ENCODE peak calls at places on chromosomes 4 and X, in five cellular contexts. P is RWPE2; H is ovary; Q is mucosa of descending colon; N is CD8-positive, alpha-beta T cell. K is an unnamed sample.
A peak's percentile ranks its signal among the peaks of the same experiment; 100 is the strongest.

GRCh38 chrX:78333521-78333920 is 6.1 kb upstream of the CYSLTR1 start:
- DNase-seq in N (no peak), H (no peak), Q (no peak), P (no peak), K (no peak)

GRCh38 chr4:83552924-83553323 is 17.0 kb downstream of the GPAT3 start:
- DNase-seq in Q (no peak), P (no peak), N (no peak), H (no peak), K (no peak)

GRCh38 chr4:66045913-66046312 is 375.6 kb upstream of the EPHA5 start:
- DNase-seq in H (no peak), N (no peak), P (no peak), Q (no peak), K (no peak)

GRCh38 chr4:105978684-105979296 is 83.5 kb downstream of the NPNT start:
- DNase-seq in P (no peak), H (no peak), Q (no peak), N (no peak), K (peak; percentile 81)

GRCh38 chr4:139734201-139734874 is 68.7 kb downstream of the MGST2 start:
- DNase-seq in P (no peak), H (no peak), N (no peak), Q (no peak), K (no peak)

GRCh38 chrX:39301041-39301440 is 499.8 kb downstream of the MID1IP1 start:
- DNase-seq in Q (no peak), H (no peak), N (peak; percentile 13), P (no peak), K (no peak)

GRCh38 chrX:119516157-119516702 is 48.0 kb downstream of the SLC25A5 start:
- DNase-seq in N (peak; percentile 62), H (no peak), P (no peak), Q (no peak), K (no peak)

GRCh38 chrX:50971390-50971789 is 60.9 kb downstream of the BMP15 start:
- DNase-seq in P (no peak), Q (no peak), H (no peak), N (no peak), K (no peak)

GRCh38 chrX:18448416-18448815 is 23.0 kb downstream of the CDKL5 start:
- DNase-seq in H (no peak), P (no peak), Q (no peak), N (no peak), K (no peak)

GRCh38 chr4:780730-781492 is 45.0 kb downstream of the CPLX1 start:
- DNase-seq in N (no peak), H (no peak), P (no peak), Q (peak; percentile 63), K (peak; percentile 85)

GRCh38 chr4:7186081-7186480 is 6.3 kb upstream of the SORCS2 start:
- DNase-seq in P (no peak), N (no peak), Q (no peak), H (peak; percentile 30), K (peak; percentile 45)

GRCh38 chr4:165779950-165780670 is 92.9 kb upstream of the TLL1 start:
- DNase-seq in N (no peak), Q (no peak), P (no peak), H (no peak), K (no peak)

GRCh38 chr4:39576268-39576667 is 49.0 kb upstream of the UGDH start:
- DNase-seq in H (no peak), P (no peak), N (no peak), Q (no peak), K (no peak)

GRCh38 chr4:72302981-72303704 is 265.9 kb downstream of the ADAMTS3 start:
- DNase-seq in Q (no peak), N (peak; percentile 52), P (no peak), H (no peak), K (no peak)

GRCh38 chr4:168451744-168452394 is 28.4 kb downstream of the DDX60L start:
- DNase-seq in N (no peak), P (no peak), H (no peak), Q (no peak), K (no peak)

GRCh38 chr4:41657561-41657960 is 91.0 kb downstream of the PHOX2B start:
- DNase-seq in H (no peak), P (no peak), Q (no peak), N (no peak), K (no peak)

GRCh38 chr4:41656572-41657301 is 91.8 kb downstream of the PHOX2B start:
- DNase-seq in H (no peak), P (no peak), N (no peak), Q (no peak), K (no peak)

GRCh38 chr4:41652971-41653370 is 95.6 kb downstream of the PHOX2B start:
- DNase-seq in N (no peak), Q (no peak), H (no peak), P (no peak), K (no peak)

GRCh38 chr4:41653523-41653922 is 95.0 kb downstream of the PHOX2B start:
- DNase-seq in P (no peak), N (no peak), Q (no peak), H (no peak), K (no peak)

DNA sequence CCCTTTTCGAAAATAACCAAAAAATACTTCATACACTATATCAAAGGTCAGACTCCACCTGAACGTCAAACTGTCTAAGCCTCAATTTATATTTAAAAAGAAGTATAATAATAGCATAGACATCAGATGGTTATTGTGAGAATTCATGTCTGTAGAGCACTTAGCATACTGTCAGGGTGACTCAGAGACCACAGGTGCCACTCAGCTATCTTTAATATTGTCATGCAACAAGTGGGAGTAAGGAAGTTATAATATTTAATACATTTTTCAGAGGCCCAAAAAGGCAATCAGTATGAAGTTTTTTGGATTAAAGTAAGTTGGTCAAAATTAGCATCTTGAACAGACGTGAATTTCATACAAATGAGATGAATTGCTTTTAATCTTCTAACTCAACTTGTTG is 93.3 kb downstream of the PHOX2B start:
- DNase-seq in P (no peak), H (no peak), Q (no peak), N (no peak), K (no peak)
- H3K36me3 ChIP-seq in P (peaks cover 44% of the 10 kb centered on the region), H (no peaks in the 10 kb centered on the region), Q (no peaks in the 10 kb centered on the region), N (no peaks in the 10 kb centered on the region), K (no peaks in the 10 kb centered on the region)

GRCh38 chr4:40833212-40833611 is 83.5 kb downstream of the NSUN7 start:
- DNase-seq in P (no peak), Q (no peak), N (no peak), H (no peak), K (no peak)
- H3K36me3 ChIP-seq in P (peaks cover 36% of the 10 kb centered on the region), Q (no peaks in the 10 kb centered on the region), N (no peaks in the 10 kb centered on the region), H (no peaks in the 10 kb centered on the region), K (peaks cover 11% of the 10 kb centered on the region)

GRCh38 chr4:10947898-10948297 is 263.3 kb upstream of the CLNK start:
- DNase-seq in P (no peak), H (no peak), Q (no peak), N (no peak), K (no peak)

GRCh38 chr4:10949039-10949728 is 264.6 kb upstream of the CLNK start:
- DNase-seq in N (no peak), Q (no peak), P (no peak), H (no peak), K (no peak)

DNA sequence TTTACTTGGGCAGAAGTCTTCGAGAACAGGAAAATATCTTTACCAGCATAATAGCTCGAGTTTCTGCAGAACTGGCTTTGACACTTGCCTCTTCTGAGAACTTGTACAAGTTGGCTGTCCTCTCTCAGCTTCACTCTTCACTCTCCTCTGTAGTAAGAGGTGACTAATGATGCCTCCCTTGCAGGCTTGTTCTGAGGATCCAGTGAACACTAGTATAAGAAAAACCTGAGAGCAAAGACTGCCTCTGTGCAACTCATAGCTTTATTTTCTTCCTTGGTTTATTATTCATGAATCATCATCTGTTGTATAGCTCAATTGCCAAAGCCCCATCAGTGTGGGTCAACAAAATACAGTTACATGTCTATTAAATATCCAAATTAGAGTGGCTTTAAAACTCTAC is 266.7 kb upstream of the CLNK start:
- DNase-seq in H (no peak), Q (no peak), N (no peak), P (no peak), K (no peak)
- H3K36me3 ChIP-seq in H (no peaks in the 10 kb centered on the region), Q (no peaks in the 10 kb centered on the region), N (no peaks in the 10 kb centered on the region), P (no peaks in the 10 kb centered on the region), K (no peaks in the 10 kb centered on the region)

GRCh38 chr4:2660596-2661211 is 95.4 kb downstream of the TNIP2 start:
- DNase-seq in Q (no peak), N (no peak), H (no peak), P (no peak), K (no peak)
- H3K36me3 ChIP-seq in Q (peaks cover 4% of the 10 kb centered on the region), N (peaks cover 28% of the 10 kb centered on the region), H (no peaks in the 10 kb centered on the region), P (peaks cover 69% of the 10 kb centered on the region), K (peaks cover 27% of the 10 kb centered on the region)

GRCh38 chr4:30867427-30867826 is 147.3 kb downstream of the PCDH7 start:
- DNase-seq in H (peak; percentile 9), P (no peak), N (no peak), Q (no peak), K (no peak)

GRCh38 chr4:30866444-30866843 is 146.3 kb downstream of the PCDH7 start:
- DNase-seq in Q (no peak), H (no peak), P (no peak), N (no peak), K (no peak)

GRCh38 chr4:30868257-30868656 is 148.1 kb downstream of the PCDH7 start:
- DNase-seq in H (no peak), P (no peak), N (no peak), Q (no peak), K (no peak)

GRCh38 chr4:30866907-30867306 is 146.7 kb downstream of the PCDH7 start:
- DNase-seq in Q (no peak), H (no peak), P (no peak), N (no peak), K (no peak)

DNA sequence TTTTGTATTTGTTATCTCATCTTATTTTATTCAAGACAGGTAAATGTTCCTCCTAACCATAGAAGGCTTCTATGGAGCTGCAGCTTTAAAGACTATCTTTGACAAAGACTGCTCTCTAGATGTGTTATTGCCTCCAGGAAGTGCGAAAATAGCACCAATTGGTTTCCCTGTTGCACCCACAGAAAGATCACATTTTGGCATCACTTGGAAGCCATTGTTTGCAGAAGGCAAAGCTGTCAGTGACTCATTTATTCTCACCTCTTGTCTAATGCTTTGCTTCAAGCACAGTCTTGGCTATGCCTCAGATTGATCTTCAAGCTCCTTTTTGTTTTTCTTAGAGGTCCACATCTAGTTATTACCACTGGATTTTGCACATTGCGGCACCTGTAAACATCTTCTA is 150.3 kb downstream of the PCDH7 start:
- DNase-seq in Q (no peak), H (no peak), N (no peak), P (no peak), K (no peak)
- H3K36me3 ChIP-seq in Q (no peaks in the 10 kb centered on the region), H (no peaks in the 10 kb centered on the region), N (no peaks in the 10 kb centered on the region), P (no peaks in the 10 kb centered on the region), K (no peaks in the 10 kb centered on the region)

GRCh38 chr4:183700407-183700806 is 41.3 kb downstream of the TRAPPC11 start:
- DNase-seq in P (no peak), N (no peak), Q (no peak), H (no peak), K (no peak)

GRCh38 chr4:183698909-183699308 is 39.8 kb downstream of the TRAPPC11 start:
- DNase-seq in N (no peak), Q (no peak), H (no peak), P (no peak), K (no peak)

GRCh38 chr4:183702492-183702891 is 43.4 kb downstream of the TRAPPC11 start:
- DNase-seq in N (no peak), Q (no peak), P (no peak), H (no peak), K (no peak)
- H3K36me3 ChIP-seq in N (peaks cover 29% of the 10 kb centered on the region), Q (no peaks in the 10 kb centered on the region), P (peaks cover 81% of the 10 kb centered on the region), H (no peaks in the 10 kb centered on the region), K (peaks cover 33% of the 10 kb centered on the region)

K was measured in kidney.